ENCODE peak calls at places on chromosome 11, in five cellular contexts. E, W, I, X and R are unnamed samples.

GRCh38 chr11:26043665-26044064 is 288.3 kb upstream of the ANO3 start:
- ATAC-seq in E (no peak), W (no peak), I (peak), X (no peak), R (no peak)

GRCh38 chr11:94731921-94732601 is 36.1 kb upstream of the AMOTL1 start:
- ATAC-seq in E (no peak), W (peak), I (no peak), X (no peak), R (peak)

GRCh38 chr11:121071456-121072236 is 29.4 kb upstream of the TECTA start:
- ATAC-seq in E (no peak), W (no peak), I (no peak), X (no peak), R (no peak)

GRCh38 chr11:47391077-47391583 is 12.8 kb upstream of the SPI1 start:
- ATAC-seq in E (no peak), W (no peak), I (peak), X (peak), R (no peak)

GRCh38 chr11:75103380-75104026 is 6.8 kb upstream of the OR2AT4 start:
- ATAC-seq in E (peak), W (no peak), I (no peak), X (no peak), R (no peak)

GRCh38 chr11:91081440-91082088 is 858.7 kb upstream of the CHORDC1 start:
- ATAC-seq in E (no peak), W (no peak), I (no peak), X (no peak), R (no peak)

GRCh38 chr11:46263120-46263519 is 14.3 kb upstream of the CREB3L1 start:
- ATAC-seq in E (no peak), W (no peak), I (no peak), X (no peak), R (no peak)

GRCh38 chr11:72741849-72742521 is 10.2 kb downstream of the ARAP1 start:
- ATAC-seq in E (no peak), W (no peak), I (no peak), X (no peak), R (no peak)

GRCh38 chr11:12962306-12962705 is 46.8 kb upstream of the RASSF10 start:
- ATAC-seq in E (no peak), W (no peak), I (no peak), X (no peak), R (no peak)

GRCh38 chr11:113481226-113481625 is 6.0 kb upstream of the DRD2 start:
- ATAC-seq in E (no peak), W (no peak), I (no peak), X (no peak), R (no peak)